ENCODE peak calls at places on chromosomes 2 and 18, in seven cellular contexts. One of them, this sample, is unnamed.

GRCh38 chr18:21703241-21703820 is 1.2 kb downstream of the ABHD3 start:
- DNase-seq in amygdala: no peak
- DNase-seq in T-helper 9 cell: peak
- DNase-seq in pancreas: peak
- DNase-seq in GM12891: no peak
- DNase-seq in NCI-H2081 treated with DMSO at 0.1 percent for 48 hours: no peak
- DNase-seq in HCT116: no peak
- DNase-seq in this sample: no peak

GRCh38 chr2:27736890-27737204 is 34.7 kb upstream of the MRPL33 start:
- DNase-seq in amygdala: no peak
- DNase-seq in T-helper 9 cell: no peak
- DNase-seq in pancreas: no peak
- DNase-seq in GM12891: no peak
- DNase-seq in NCI-H2081 treated with DMSO at 0.1 percent for 48 hours: no peak
- DNase-seq in HCT116: no peak
- DNase-seq in this sample: no peak

GRCh38 chr2:128325665-128326181 is 7.1 kb upstream of the HS6ST1 start:
- DNase-seq in amygdala: no peak
- DNase-seq in T-helper 9 cell: no peak
- DNase-seq in pancreas: peak
- DNase-seq in GM12891: no peak
- DNase-seq in NCI-H2081 treated with DMSO at 0.1 percent for 48 hours: no peak
- DNase-seq in HCT116: no peak
- DNase-seq in this sample: peak

GRCh38 chr2:4635289-4635688 is 931.9 kb downstream of the DCDC2C start:
- DNase-seq in amygdala: no peak
- DNase-seq in T-helper 9 cell: no peak
- DNase-seq in pancreas: no peak
- DNase-seq in GM12891: no peak
- DNase-seq in NCI-H2081 treated with DMSO at 0.1 percent for 48 hours: peak
- DNase-seq in HCT116: no peak
- DNase-seq in this sample: no peak

GRCh38 chr2:133054297-133054696 is 384.3 kb upstream of the LYPD1 start:
- DNase-seq in amygdala: no peak
- DNase-seq in T-helper 9 cell: no peak
- DNase-seq in pancreas: no peak
- DNase-seq in GM12891: no peak
- DNase-seq in NCI-H2081 treated with DMSO at 0.1 percent for 48 hours: no peak
- DNase-seq in HCT116: no peak
- DNase-seq in this sample: no peak

GRCh38 chr2:64672708-64673107 is 19.0 kb upstream of the SERTAD2 start:
- DNase-seq in amygdala: no peak
- DNase-seq in T-helper 9 cell: no peak
- DNase-seq in pancreas: no peak
- DNase-seq in GM12891: no peak
- DNase-seq in NCI-H2081 treated with DMSO at 0.1 percent for 48 hours: no peak
- DNase-seq in HCT116: no peak
- DNase-seq in this sample: no peak

GRCh38 chr2:218291318-218291933 is 877 bp downstream of the TMBIM1 start:
- DNase-seq in amygdala: no peak
- DNase-seq in T-helper 9 cell: no peak
- DNase-seq in pancreas: peak
- DNase-seq in GM12891: no peak
- DNase-seq in NCI-H2081 treated with DMSO at 0.1 percent for 48 hours: no peak
- DNase-seq in HCT116: no peak
- DNase-seq in this sample: no peak

GRCh38 chr2:111134082-111134481 is 13.4 kb downstream of the BCL2L11 start:
- DNase-seq in amygdala: no peak
- DNase-seq in T-helper 9 cell: no peak
- DNase-seq in pancreas: no peak
- DNase-seq in GM12891: no peak
- DNase-seq in NCI-H2081 treated with DMSO at 0.1 percent for 48 hours: no peak
- DNase-seq in HCT116: no peak
- DNase-seq in this sample: no peak

GRCh38 chr2:42102606-42103450 is 55.0 kb downstream of the PKDCC start:
- DNase-seq in amygdala: no peak
- DNase-seq in T-helper 9 cell: no peak
- DNase-seq in pancreas: peak
- DNase-seq in GM12891: no peak
- DNase-seq in NCI-H2081 treated with DMSO at 0.1 percent for 48 hours: no peak
- DNase-seq in HCT116: no peak
- DNase-seq in this sample: peak

GRCh38 chr2:241009601-241010530 is 11.4 kb downstream of the SNED1 start:
- DNase-seq in amygdala: peak
- DNase-seq in T-helper 9 cell: no peak
- DNase-seq in pancreas: peak
- DNase-seq in GM12891: peak
- DNase-seq in NCI-H2081 treated with DMSO at 0.1 percent for 48 hours: no peak
- DNase-seq in HCT116: no peak
- DNase-seq in this sample: peak

GRCh38 chr2:28648671-28649395 is 102.8 kb upstream of the PPP1CB start:
- DNase-seq in amygdala: no peak
- DNase-seq in T-helper 9 cell: no peak
- DNase-seq in pancreas: no peak
- DNase-seq in GM12891: no peak
- DNase-seq in NCI-H2081 treated with DMSO at 0.1 percent for 48 hours: no peak
- DNase-seq in HCT116: no peak
- DNase-seq in this sample: no peak

GRCh38 chr2:215410932-215411285 is 25.0 kb downstream of the FN1 start:
- DNase-seq in amygdala: no peak
- DNase-seq in T-helper 9 cell: no peak
- DNase-seq in pancreas: no peak
- DNase-seq in GM12891: no peak
- DNase-seq in NCI-H2081 treated with DMSO at 0.1 percent for 48 hours: no peak
- DNase-seq in HCT116: peak
- DNase-seq in this sample: no peak

GRCh38 chr2:84970956-84971798 is at the start of gene KCMF1:
- DNase-seq in amygdala: no peak
- DNase-seq in T-helper 9 cell: peak
- DNase-seq in pancreas: peak
- DNase-seq in GM12891: peak
- DNase-seq in NCI-H2081 treated with DMSO at 0.1 percent for 48 hours: no peak
- DNase-seq in HCT116: no peak
- DNase-seq in this sample: peak

GRCh38 chr2:68287580-68288441 is 31.9 kb downstream of the CNRIP1 start:
- DNase-seq in amygdala: no peak
- DNase-seq in T-helper 9 cell: no peak
- DNase-seq in pancreas: peak
- DNase-seq in GM12891: no peak
- DNase-seq in NCI-H2081 treated with DMSO at 0.1 percent for 48 hours: no peak
- DNase-seq in HCT116: no peak
- DNase-seq in this sample: no peak

GRCh38 chr18:76621184-76621583 is 126.1 kb upstream of the ZNF516 start:
- DNase-seq in amygdala: no peak
- DNase-seq in T-helper 9 cell: no peak
- DNase-seq in pancreas: no peak
- DNase-seq in GM12891: no peak
- DNase-seq in NCI-H2081 treated with DMSO at 0.1 percent for 48 hours: peak
- DNase-seq in HCT116: no peak
- DNase-seq in this sample: no peak

GRCh38 chr2:65299246-65299645 is 71.6 kb downstream of the ACTR2 start:
- DNase-seq in amygdala: no peak
- DNase-seq in T-helper 9 cell: no peak
- DNase-seq in pancreas: no peak
- DNase-seq in GM12891: no peak
- DNase-seq in NCI-H2081 treated with DMSO at 0.1 percent for 48 hours: no peak
- DNase-seq in HCT116: no peak
- DNase-seq in this sample: no peak

GRCh38 chr2:63661076-63661475 is 72.3 kb downstream of the MDH1 start:
- DNase-seq in amygdala: no peak
- DNase-seq in T-helper 9 cell: no peak
- DNase-seq in pancreas: no peak
- DNase-seq in GM12891: no peak
- DNase-seq in NCI-H2081 treated with DMSO at 0.1 percent for 48 hours: no peak
- DNase-seq in HCT116: no peak
- DNase-seq in this sample: no peak

GRCh38 chr2:66571873-66572272 is 136.9 kb downstream of the MEIS1 start:
- DNase-seq in amygdala: no peak
- DNase-seq in T-helper 9 cell: no peak
- DNase-seq in pancreas: no peak
- DNase-seq in GM12891: no peak
- DNase-seq in NCI-H2081 treated with DMSO at 0.1 percent for 48 hours: no peak
- DNase-seq in HCT116: no peak
- DNase-seq in this sample: no peak

GRCh38 chr2:218329027-218329825 is 27.4 kb upstream of the CATIP start:
- DNase-seq in amygdala: no peak
- DNase-seq in T-helper 9 cell: no peak
- DNase-seq in pancreas: no peak
- DNase-seq in GM12891: no peak
- DNase-seq in NCI-H2081 treated with DMSO at 0.1 percent for 48 hours: no peak
- DNase-seq in HCT116: no peak
- DNase-seq in this sample: no peak

GRCh38 chr18:75478996-75479870 is 51.7 kb upstream of the SMIM21 start:
- DNase-seq in amygdala: no peak
- DNase-seq in T-helper 9 cell: no peak
- DNase-seq in pancreas: no peak
- DNase-seq in GM12891: no peak
- DNase-seq in NCI-H2081 treated with DMSO at 0.1 percent for 48 hours: peak
- DNase-seq in HCT116: peak
- DNase-seq in this sample: no peak

GRCh38 chr2:134683561-134684112 is 35.2 kb downstream of the TMEM163 start:
- DNase-seq in amygdala: no peak
- DNase-seq in T-helper 9 cell: no peak
- DNase-seq in pancreas: peak
- DNase-seq in GM12891: no peak
- DNase-seq in NCI-H2081 treated with DMSO at 0.1 percent for 48 hours: no peak
- DNase-seq in HCT116: no peak
- DNase-seq in this sample: no peak

GRCh38 chr2:58387701-58388100 is 146.6 kb upstream of the FANCL start:
- DNase-seq in amygdala: no peak
- DNase-seq in T-helper 9 cell: no peak
- DNase-seq in pancreas: no peak
- DNase-seq in GM12891: no peak
- DNase-seq in NCI-H2081 treated with DMSO at 0.1 percent for 48 hours: no peak
- DNase-seq in HCT116: no peak
- DNase-seq in this sample: no peak

GRCh38 chr18:34659579-34660517 is 50.2 kb upstream of the DTNA start:
- DNase-seq in amygdala: peak
- DNase-seq in T-helper 9 cell: no peak
- DNase-seq in pancreas: peak
- DNase-seq in GM12891: no peak
- DNase-seq in NCI-H2081 treated with DMSO at 0.1 percent for 48 hours: peak
- DNase-seq in HCT116: peak
- DNase-seq in this sample: peak

GRCh38 chr18:79278896-79279295 is 116.8 kb upstream of the NFATC1 start:
- DNase-seq in amygdala: no peak
- DNase-seq in T-helper 9 cell: no peak
- DNase-seq in pancreas: no peak
- DNase-seq in GM12891: no peak
- DNase-seq in NCI-H2081 treated with DMSO at 0.1 percent for 48 hours: no peak
- DNase-seq in HCT116: no peak
- DNase-seq in this sample: no peak

GRCh38 chr2:159614534-159615186 is 1.7 kb downstream of the BAZ2B start:
- DNase-seq in amygdala: no peak
- DNase-seq in T-helper 9 cell: no peak
- DNase-seq in pancreas: no peak
- DNase-seq in GM12891: no peak
- DNase-seq in NCI-H2081 treated with DMSO at 0.1 percent for 48 hours: peak
- DNase-seq in HCT116: peak
- DNase-seq in this sample: no peak

GRCh38 chr18:57205641-57206040 is 58.8 kb downstream of the BOD1L2 start:
- DNase-seq in amygdala: no peak
- DNase-seq in T-helper 9 cell: no peak
- DNase-seq in pancreas: no peak
- DNase-seq in GM12891: no peak
- DNase-seq in NCI-H2081 treated with DMSO at 0.1 percent for 48 hours: no peak
- DNase-seq in HCT116: no peak
- DNase-seq in this sample: no peak

GRCh38 chr2:216447293-216447692 is 35.0 kb downstream of the SMARCAL1 start:
- DNase-seq in amygdala: no peak
- DNase-seq in T-helper 9 cell: no peak
- DNase-seq in pancreas: no peak
- DNase-seq in GM12891: no peak
- DNase-seq in NCI-H2081 treated with DMSO at 0.1 percent for 48 hours: no peak
- DNase-seq in HCT116: no peak
- DNase-seq in this sample: no peak